ENCODE peak calls at places on chromosomes 2 and 18, in four cellular contexts. One of them, this sample, is unnamed.

GRCh38 chr2:112318515-112318914 is 43.1 kb downstream of the ZC3H6 start:
- DNase-seq in NCI-H1092 treated with DMSO at 0.1 percent for 48 hours: no peak
- DNase-seq in tibial nerve: no peak
- DNase-seq in stimulated activated naive B cell treated with anti-CD40 and anti-IgM and Interleukin-4, amounts not matched to agents 10 μg/mL and 1 μg/mL and 100 μg/mL, for 72 hours: no peak
- DNase-seq in this sample: no peak

GRCh38 chr18:79772108-79772864 is 25.5 kb upstream of the KCNG2 start:
- DNase-seq in NCI-H1092 treated with DMSO at 0.1 percent for 48 hours: no peak
- DNase-seq in tibial nerve: no peak
- DNase-seq in stimulated activated naive B cell treated with anti-CD40 and anti-IgM and Interleukin-4, amounts not matched to agents 10 μg/mL and 1 μg/mL and 100 μg/mL, for 72 hours: no peak
- DNase-seq in this sample: peak

GRCh38 chr18:25349131-25349925 is 2.6 kb downstream of the ZNF521 start:
- DNase-seq in NCI-H1092 treated with DMSO at 0.1 percent for 48 hours: no peak
- DNase-seq in tibial nerve: no peak
- DNase-seq in stimulated activated naive B cell treated with anti-CD40 and anti-IgM and Interleukin-4, amounts not matched to agents 10 μg/mL and 1 μg/mL and 100 μg/mL, for 72 hours: no peak
- DNase-seq in this sample: peak

GRCh38 chr18:39550701-39551100 is 1985.1 kb upstream of the CELF4 start:
- DNase-seq in NCI-H1092 treated with DMSO at 0.1 percent for 48 hours: no peak
- DNase-seq in tibial nerve: no peak
- DNase-seq in stimulated activated naive B cell treated with anti-CD40 and anti-IgM and Interleukin-4, amounts not matched to agents 10 μg/mL and 1 μg/mL and 100 μg/mL, for 72 hours: no peak
- DNase-seq in this sample: no peak

GRCh38 chr2:10493636-10494281 is 45.6 kb upstream of the ODC1 start:
- DNase-seq in NCI-H1092 treated with DMSO at 0.1 percent for 48 hours: peak
- DNase-seq in tibial nerve: no peak
- DNase-seq in stimulated activated naive B cell treated with anti-CD40 and anti-IgM and Interleukin-4, amounts not matched to agents 10 μg/mL and 1 μg/mL and 100 μg/mL, for 72 hours: peak
- DNase-seq in this sample: no peak

GRCh38 chr18:63082661-63083531 is 236.7 kb downstream of the BCL2 start:
- DNase-seq in NCI-H1092 treated with DMSO at 0.1 percent for 48 hours: no peak
- DNase-seq in tibial nerve: no peak
- DNase-seq in stimulated activated naive B cell treated with anti-CD40 and anti-IgM and Interleukin-4, amounts not matched to agents 10 μg/mL and 1 μg/mL and 100 μg/mL, for 72 hours: no peak
- DNase-seq in this sample: no peak

GRCh38 chr2:8329660-8330622 is 351.9 kb upstream of the ID2 start:
- DNase-seq in NCI-H1092 treated with DMSO at 0.1 percent for 48 hours: no peak
- DNase-seq in tibial nerve: no peak
- DNase-seq in stimulated activated naive B cell treated with anti-CD40 and anti-IgM and Interleukin-4, amounts not matched to agents 10 μg/mL and 1 μg/mL and 100 μg/mL, for 72 hours: no peak
- DNase-seq in this sample: no peak

GRCh38 chr2:59904145-59904544 is 649.3 kb downstream of the BCL11A start:
- DNase-seq in NCI-H1092 treated with DMSO at 0.1 percent for 48 hours: peak
- DNase-seq in tibial nerve: no peak
- DNase-seq in stimulated activated naive B cell treated with anti-CD40 and anti-IgM and Interleukin-4, amounts not matched to agents 10 μg/mL and 1 μg/mL and 100 μg/mL, for 72 hours: no peak
- DNase-seq in this sample: no peak

GRCh38 chr2:84918430-84918829 is 13.0 kb downstream of the TMSB10 start:
- DNase-seq in NCI-H1092 treated with DMSO at 0.1 percent for 48 hours: no peak
- DNase-seq in tibial nerve: no peak
- DNase-seq in stimulated activated naive B cell treated with anti-CD40 and anti-IgM and Interleukin-4, amounts not matched to agents 10 μg/mL and 1 μg/mL and 100 μg/mL, for 72 hours: no peak
- DNase-seq in this sample: peak

GRCh38 chr2:200423552-200423951 is 86.3 kb downstream of the KCTD18 start:
- DNase-seq in NCI-H1092 treated with DMSO at 0.1 percent for 48 hours: no peak
- DNase-seq in tibial nerve: no peak
- DNase-seq in stimulated activated naive B cell treated with anti-CD40 and anti-IgM and Interleukin-4, amounts not matched to agents 10 μg/mL and 1 μg/mL and 100 μg/mL, for 72 hours: no peak
- DNase-seq in this sample: no peak

GRCh38 chr2:170582747-170583463 is 132.2 kb upstream of the SP5 start:
- DNase-seq in NCI-H1092 treated with DMSO at 0.1 percent for 48 hours: no peak
- DNase-seq in tibial nerve: no peak
- DNase-seq in stimulated activated naive B cell treated with anti-CD40 and anti-IgM and Interleukin-4, amounts not matched to agents 10 μg/mL and 1 μg/mL and 100 μg/mL, for 72 hours: no peak
- DNase-seq in this sample: no peak

GRCh38 chr2:134391751-134392160 is 137.9 kb downstream of the MGAT5 start:
- DNase-seq in NCI-H1092 treated with DMSO at 0.1 percent for 48 hours: no peak
- DNase-seq in tibial nerve: no peak
- DNase-seq in stimulated activated naive B cell treated with anti-CD40 and anti-IgM and Interleukin-4, amounts not matched to agents 10 μg/mL and 1 μg/mL and 100 μg/mL, for 72 hours: no peak
- DNase-seq in this sample: no peak

GRCh38 chr2:19763731-19764130 is 138.1 kb downstream of the TTC32 start:
- DNase-seq in NCI-H1092 treated with DMSO at 0.1 percent for 48 hours: no peak
- DNase-seq in tibial nerve: no peak
- DNase-seq in stimulated activated naive B cell treated with anti-CD40 and anti-IgM and Interleukin-4, amounts not matched to agents 10 μg/mL and 1 μg/mL and 100 μg/mL, for 72 hours: no peak
- DNase-seq in this sample: no peak

GRCh38 chr2:96772903-96773675 is 12.4 kb downstream of the CNNM4 start:
- DNase-seq in NCI-H1092 treated with DMSO at 0.1 percent for 48 hours: no peak
- DNase-seq in tibial nerve: no peak
- DNase-seq in stimulated activated naive B cell treated with anti-CD40 and anti-IgM and Interleukin-4, amounts not matched to agents 10 μg/mL and 1 μg/mL and 100 μg/mL, for 72 hours: no peak
- DNase-seq in this sample: no peak

GRCh38 chr2:60844105-60844504 is 37.3 kb upstream of the REL start:
- DNase-seq in NCI-H1092 treated with DMSO at 0.1 percent for 48 hours: no peak
- DNase-seq in tibial nerve: no peak
- DNase-seq in stimulated activated naive B cell treated with anti-CD40 and anti-IgM and Interleukin-4, amounts not matched to agents 10 μg/mL and 1 μg/mL and 100 μg/mL, for 72 hours: no peak
- DNase-seq in this sample: no peak

GRCh38 chr2:52220393-52220792 is 1188.5 kb upstream of the NRXN1 start:
- DNase-seq in NCI-H1092 treated with DMSO at 0.1 percent for 48 hours: peak
- DNase-seq in tibial nerve: no peak
- DNase-seq in stimulated activated naive B cell treated with anti-CD40 and anti-IgM and Interleukin-4, amounts not matched to agents 10 μg/mL and 1 μg/mL and 100 μg/mL, for 72 hours: no peak
- DNase-seq in this sample: peak

GRCh38 chr18:26301681-26302080 is 75.4 kb downstream of the TAF4B start:
- DNase-seq in NCI-H1092 treated with DMSO at 0.1 percent for 48 hours: no peak
- DNase-seq in tibial nerve: no peak
- DNase-seq in stimulated activated naive B cell treated with anti-CD40 and anti-IgM and Interleukin-4, amounts not matched to agents 10 μg/mL and 1 μg/mL and 100 μg/mL, for 72 hours: no peak
- DNase-seq in this sample: no peak

GRCh38 chr2:239725551-239725890 is 299.6 kb downstream of the NDUFA10 start:
- DNase-seq in NCI-H1092 treated with DMSO at 0.1 percent for 48 hours: no peak
- DNase-seq in tibial nerve: no peak
- DNase-seq in stimulated activated naive B cell treated with anti-CD40 and anti-IgM and Interleukin-4, amounts not matched to agents 10 μg/mL and 1 μg/mL and 100 μg/mL, for 72 hours: no peak
- DNase-seq in this sample: no peak

GRCh38 chr2:55175254-55176093 is 56.6 kb downstream of the CLHC1 start:
- DNase-seq in NCI-H1092 treated with DMSO at 0.1 percent for 48 hours: peak
- DNase-seq in tibial nerve: no peak
- DNase-seq in stimulated activated naive B cell treated with anti-CD40 and anti-IgM and Interleukin-4, amounts not matched to agents 10 μg/mL and 1 μg/mL and 100 μg/mL, for 72 hours: no peak
- DNase-seq in this sample: no peak

GRCh38 chr2:177335917-177336450 is 56.6 kb upstream of the AGPS start:
- DNase-seq in NCI-H1092 treated with DMSO at 0.1 percent for 48 hours: no peak
- DNase-seq in tibial nerve: no peak
- DNase-seq in stimulated activated naive B cell treated with anti-CD40 and anti-IgM and Interleukin-4, amounts not matched to agents 10 μg/mL and 1 μg/mL and 100 μg/mL, for 72 hours: no peak
- DNase-seq in this sample: no peak

GRCh38 chr2:178457390-178457886 is 6.3 kb downstream of the PJVK start:
- DNase-seq in NCI-H1092 treated with DMSO at 0.1 percent for 48 hours: no peak
- DNase-seq in tibial nerve: no peak
- DNase-seq in stimulated activated naive B cell treated with anti-CD40 and anti-IgM and Interleukin-4, amounts not matched to agents 10 μg/mL and 1 μg/mL and 100 μg/mL, for 72 hours: no peak
- DNase-seq in this sample: no peak

GRCh38 chr2:54962935-54963334 is 87.3 kb downstream of the RTN4 start:
- DNase-seq in NCI-H1092 treated with DMSO at 0.1 percent for 48 hours: no peak
- DNase-seq in tibial nerve: no peak
- DNase-seq in stimulated activated naive B cell treated with anti-CD40 and anti-IgM and Interleukin-4, amounts not matched to agents 10 μg/mL and 1 μg/mL and 100 μg/mL, for 72 hours: no peak
- DNase-seq in this sample: no peak

GRCh38 chr2:225113356-225114015 is 71.2 kb upstream of the DOCK10 start:
- DNase-seq in NCI-H1092 treated with DMSO at 0.1 percent for 48 hours: peak
- DNase-seq in tibial nerve: no peak
- DNase-seq in stimulated activated naive B cell treated with anti-CD40 and anti-IgM and Interleukin-4, amounts not matched to agents 10 μg/mL and 1 μg/mL and 100 μg/mL, for 72 hours: no peak
- DNase-seq in this sample: no peak

GRCh38 chr2:64634338-64635267 is 19.1 kb downstream of the SERTAD2 start:
- DNase-seq in NCI-H1092 treated with DMSO at 0.1 percent for 48 hours: no peak
- DNase-seq in tibial nerve: no peak
- DNase-seq in stimulated activated naive B cell treated with anti-CD40 and anti-IgM and Interleukin-4, amounts not matched to agents 10 μg/mL and 1 μg/mL and 100 μg/mL, for 72 hours: no peak
- DNase-seq in this sample: no peak

GRCh38 chr2:2850218-2850850 is 519.3 kb upstream of the MYT1L start:
- DNase-seq in NCI-H1092 treated with DMSO at 0.1 percent for 48 hours: peak
- DNase-seq in tibial nerve: no peak
- DNase-seq in stimulated activated naive B cell treated with anti-CD40 and anti-IgM and Interleukin-4, amounts not matched to agents 10 μg/mL and 1 μg/mL and 100 μg/mL, for 72 hours: no peak
- DNase-seq in this sample: no peak